ENCODE peak calls at places on chromosomes 13 and 19, in five cellular contexts. F is Peyer's patch, A is AG04450, D is brain microvascular endothelial cell, B is left ventricle myocardium inferior. C is an unnamed sample.

GRCh38 chr19:12952488-12953455 is 4.3 kb downstream of the GADD45GIP1 start:
- DNase-seq in F (no peak), A (no peak), D (peak), B (no peak), C (no peak)

GRCh38 chr13:51935326-51936171 is 73.8 kb downstream of the CCDC70 start:
- DNase-seq in F (no peak), A (no peak), D (no peak), B (no peak), C (no peak)

GRCh38 chr19:29375429-29376093 is 150.2 kb upstream of the VSTM2B start:
- DNase-seq in F (no peak), A (no peak), D (no peak), B (no peak), C (no peak)

GRCh38 chr13:110256126-110256905 is 50.6 kb downstream of the COL4A1 start:
- DNase-seq in F (no peak), A (no peak), D (no peak), B (no peak), C (no peak)

GRCh38 chr13:51829236-51829899 is 15.6 kb downstream of the TMEM272 start:
- DNase-seq in F (no peak), A (no peak), D (no peak), B (no peak), C (no peak)

GRCh38 chr13:27172495-27172842 is 858 bp upstream of the USP12 start:
- DNase-seq in F (peak), A (no peak), D (peak), B (no peak), C (no peak)

GRCh38 chr19:18202759-18203407 is 959 bp downstream of the RAB3A start:
- DNase-seq in F (no peak), A (no peak), D (no peak), B (no peak), C (no peak)

GRCh38 chr13:52707375-52707774 is 32.2 kb downstream of the CNMD start:
- DNase-seq in F (no peak), A (no peak), D (no peak), B (no peak), C (no peak)

GRCh38 chr19:33284756-33285155 is 17.6 kb downstream of the CEBPA start:
- DNase-seq in F (no peak), A (no peak), D (no peak), B (no peak), C (no peak)

GRCh38 chr13:113474179-113474578 is 16.3 kb downstream of the DCUN1D2 start:
- DNase-seq in F (no peak), A (no peak), D (peak), B (no peak), C (no peak)

GRCh38 chr13:48320906-48321510 is 17.5 kb downstream of the RB1 start:
- DNase-seq in F (no peak), A (no peak), D (no peak), B (no peak), C (no peak)

GRCh38 chr13:110560606-110561334 is 752 bp downstream of the RAB20 start:
- DNase-seq in F (no peak), A (no peak), D (peak), B (peak), C (no peak)

GRCh38 chr13:33611016-33611805 is 206.7 kb upstream of the RFC3 start:
- DNase-seq in F (no peak), A (peak), D (peak), B (peak), C (peak)

GRCh38 chr13:74452176-74452575 is 318.0 kb upstream of the KLF12 start:
- DNase-seq in F (no peak), A (no peak), D (peak), B (no peak), C (no peak)

GRCh38 chr13:27339299-27339698 is 68.7 kb downstream of the RASL11A start:
- DNase-seq in F (peak), A (no peak), D (peak), B (no peak), C (no peak)

GRCh38 chr19:29083863-29084262 is 129.1 kb downstream of the UQCRFS1 start:
- DNase-seq in F (no peak), A (no peak), D (no peak), B (no peak), C (no peak)

GRCh38 chr13:113969973-113970611 is 3.8 kb downstream of the C13orf46 start:
- DNase-seq in F (no peak), A (no peak), D (no peak), B (peak), C (no peak)

GRCh38 chr19:14107581-14108461 is 9.7 kb downstream of the PRKACA start:
- DNase-seq in F (no peak), A (no peak), D (peak), B (peak), C (no peak)

GRCh38 chr19:33577947-33578346 is 43.8 kb upstream of the CHST8 start:
- DNase-seq in F (no peak), A (no peak), D (no peak), B (no peak), C (no peak)

GRCh38 chr19:50703915-50704548 is 15.6 kb downstream of the SHANK1 start:
- DNase-seq in F (no peak), A (no peak), D (no peak), B (no peak), C (no peak)

GRCh38 chr13:30690282-30691188 is 44.8 kb upstream of the ALOX5AP start:
- DNase-seq in F (peak), A (peak), D (peak), B (peak), C (no peak)

GRCh38 chr19:623974-624373 is 9.4 kb downstream of the POLRMT start:
- DNase-seq in F (no peak), A (peak), D (peak), B (no peak), C (no peak)

GRCh38 chr19:31761281-31761913 is 412.2 kb upstream of the TSHZ3 start:
- DNase-seq in F (no peak), A (no peak), D (no peak), B (no peak), C (no peak)

GRCh38 chr19:40662925-40663711 is 27.3 kb downstream of the NUMBL start:
- DNase-seq in F (peak), A (peak), D (peak), B (peak), C (no peak)
- TF ChIP-seq CTCF in F (peak), A (peak), D (no peak), B (peak), C (peak)

GRCh38 chr19:53853707-53854106 is 14.0 kb upstream of the MYADM start:
- DNase-seq in F (no peak), A (no peak), D (no peak), B (no peak), C (no peak)

GRCh38 chr19:53844849-53845246 is 20.7 kb upstream of the NLRP12 start:
- DNase-seq in F (no peak), A (no peak), D (no peak), B (no peak), C (no peak)

GRCh38 chr19:53847555-53847954 is 20.1 kb upstream of the MYADM start:
- DNase-seq in F (no peak), A (no peak), D (no peak), B (no peak), C (no peak)

GRCh38 chr19:53849237-53849676 is 18.4 kb upstream of the MYADM start:
- DNase-seq in F (no peak), A (no peak), D (peak), B (no peak), C (no peak)
- H3K4me3 ChIP-seq in F (no peak), A (no peak), D (no peak), B (peak), C (no peak)

DNA sequence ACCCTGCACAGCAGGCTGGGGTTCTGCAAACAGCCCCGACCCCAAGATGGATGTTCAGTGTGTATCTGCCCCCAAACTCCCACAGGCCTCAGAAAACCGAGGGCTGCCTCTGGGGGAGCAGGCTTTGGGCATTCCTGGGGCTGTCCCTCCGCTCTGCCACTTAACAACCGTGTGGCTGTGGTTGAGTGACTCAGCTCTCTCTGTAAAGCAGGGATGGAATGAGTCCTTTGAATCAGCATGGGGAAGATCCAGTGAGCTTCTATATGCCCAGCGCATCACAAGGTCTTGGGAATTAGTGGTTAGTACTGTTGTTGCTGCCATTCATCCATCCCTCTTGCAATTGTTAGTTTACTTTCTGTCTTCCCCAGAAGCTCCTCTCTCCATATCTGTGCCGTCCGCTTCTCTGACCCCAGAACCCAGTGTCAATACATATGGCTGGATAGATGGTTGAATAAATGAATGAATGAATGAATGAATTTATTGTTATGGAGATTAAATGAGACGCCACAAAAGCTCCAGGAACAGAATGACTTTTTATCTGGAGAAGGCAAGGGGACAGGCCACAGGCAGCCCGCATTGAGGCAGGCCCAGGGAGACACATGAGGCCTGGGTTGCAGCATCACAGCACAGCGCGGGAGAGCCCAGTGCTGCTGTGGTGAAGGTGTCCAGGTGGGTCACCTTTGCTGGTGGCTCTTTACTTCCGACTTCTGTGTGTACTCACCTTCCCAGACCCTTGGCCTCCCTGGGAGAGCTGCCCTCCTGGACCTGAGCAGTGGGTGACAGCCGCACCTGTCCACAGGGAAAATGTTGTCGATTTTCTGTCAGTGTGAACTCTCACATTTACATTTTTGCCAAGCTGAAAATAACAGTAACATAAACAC is 89.3 kb downstream of the RGCC start:
- DNase-seq in F (no peak), A (peak), D (peak), B (no peak), C (no peak)
- TF ChIP-seq CTCF in F (no peak), A (no peak), D (no peak), B (no peak), C (no peak)

GRCh38 chr13:46679369-46680180 is 117.4 kb downstream of the ESD start:
- DNase-seq in F (peak), A (no peak), D (peak), B (no peak), C (no peak)

GRCh38 chr13:46675016-46675415 is 121.9 kb downstream of the ESD start:
- DNase-seq in F (no peak), A (no peak), D (no peak), B (no peak), C (no peak)

GRCh38 chr13:46672338-46673090 is 119.5 kb downstream of the LRCH1 start:
- DNase-seq in F (no peak), A (no peak), D (no peak), B (no peak), C (no peak)

GRCh38 chr13:46682015-46682414 is 114.9 kb downstream of the ESD start:
- DNase-seq in F (no peak), A (no peak), D (no peak), B (no peak), C (no peak)

GRCh38 chr13:46676378-46676725 is 120.6 kb downstream of the ESD start:
- DNase-seq in F (no peak), A (no peak), D (no peak), B (no peak), C (no peak)
- H3K4me3 ChIP-seq in F (no peak), A (no peak), D (no peak), B (no peak), C (no peak)

GRCh38 chr19:8577741-8578140 is 499 bp upstream of the MYO1F start:
- DNase-seq in F (no peak), A (no peak), D (no peak), B (no peak), C (no peak)

GRCh38 chr19:8577247-8577646 is at the start of gene MYO1F:
- DNase-seq in F (peak), A (no peak), D (no peak), B (peak), C (no peak)

GRCh38 chr19:8580710-8581281 is 3.6 kb upstream of the MYO1F start:
- DNase-seq in F (peak), A (no peak), D (peak), B (peak), C (no peak)

GRCh38 chr19:8576273-8576993 is 809 bp downstream of the MYO1F start:
- DNase-seq in F (peak), A (no peak), D (no peak), B (no peak), C (no peak)

DNA sequence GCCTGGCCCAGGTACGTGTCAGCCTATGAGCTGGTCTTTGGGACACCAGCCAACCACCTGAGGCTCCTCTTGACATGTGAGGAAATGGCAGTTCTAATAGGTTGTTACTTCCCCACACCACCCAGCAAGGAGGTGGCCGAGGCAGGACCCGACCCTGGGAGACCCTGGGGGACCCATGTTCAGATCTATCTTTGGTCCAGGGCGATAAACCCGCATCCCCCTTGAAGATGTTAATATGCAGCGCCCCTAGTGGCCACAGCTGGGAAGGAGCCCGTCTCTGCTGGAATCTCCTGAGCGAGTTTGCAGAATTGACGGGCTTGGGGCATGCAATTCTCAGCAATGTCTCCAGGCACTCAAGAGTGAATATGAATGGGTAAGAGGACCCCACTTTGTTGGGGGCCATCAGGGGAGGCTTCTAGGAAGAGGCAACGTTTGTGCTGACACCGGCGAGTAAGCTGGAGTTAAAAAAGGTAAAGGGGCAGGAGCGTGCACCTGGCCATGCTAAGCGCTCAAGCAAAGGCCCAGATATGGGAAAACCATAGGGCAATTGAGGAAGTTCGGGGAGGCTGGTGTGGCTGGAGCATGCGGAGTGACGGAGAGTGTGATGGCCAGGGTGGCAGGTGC is 1.5 kb upstream of the MYO1F start:
- DNase-seq in F (peak), A (no peak), D (peak), B (peak), C (no peak)
- TF ChIP-seq CTCF in F (peak), A (peak), D (peak), B (peak), C (peak)

GRCh38 chr19:38425810-38426466 is at the start of gene RASGRP4:
- DNase-seq in F (peak), A (no peak), D (no peak), B (peak), C (no peak)
- H3K4me3 ChIP-seq in F (no peak), A (no peak), D (no peak), B (peak), C (no peak)

DNA sequence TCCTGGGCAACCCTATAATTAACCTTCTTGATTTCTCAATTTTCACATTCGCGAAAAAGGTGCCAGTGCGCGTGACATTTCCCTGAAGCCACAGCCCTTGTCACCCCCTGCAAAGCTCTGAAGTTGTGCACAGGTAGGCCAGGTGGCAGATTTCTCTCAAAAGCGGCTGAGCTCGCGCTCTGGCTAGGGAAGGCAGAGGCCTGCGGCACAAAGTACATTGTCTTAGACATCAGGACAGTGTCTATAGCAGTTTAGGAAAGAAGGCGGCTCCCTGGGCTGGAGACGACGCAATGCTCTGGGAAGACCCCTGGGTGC is 42.9 kb upstream of the ZNF14 start:
- DNase-seq in F (no peak), A (no peak), D (no peak), B (no peak), C (no peak)
- TF ChIP-seq CTCF in F (no peak), A (no peak), D (no peak), B (no peak), C (no peak)